ENCODE peak calls at places on chromosomes 12 and 14, in six cellular contexts. W is A549, C is aorta, B is DND-41, S is right cardiac atrium, J is colonic mucosa. D is an unnamed sample.
A peak's percentile ranks its signal among the peaks of the same experiment; 100 is the strongest.

GRCh38 chr14:72962829-72963312 is 36.6 kb downstream of the DCAF4 start:
- DNase-seq in W (peak; percentile 84), C (no peak), B (no peak), J (peak; percentile 47), S (no peak), D (no peak)

GRCh38 chr14:96001866-96002510 is 37.2 kb upstream of the C14orf132 start:
- DNase-seq in B (no peak), S (no peak), W (no peak), J (no peak), C (no peak), D (no peak)

GRCh38 chr12:45235087-45236025 is 19.5 kb downstream of the ANO6 start:
- DNase-seq in S (no peak), B (no peak), C (no peak), J (no peak), W (peak; percentile 45), D (no peak)

GRCh38 chr12:8609061-8609570 is 3.5 kb downstream of the AICDA start:
- DNase-seq in S (no peak), W (peak; percentile 47), J (no peak), B (no peak), C (no peak), D (no peak)

GRCh38 chr12:122244565-122245371 is 18.9 kb upstream of the DIABLO start:
- DNase-seq in B (no peak), C (no peak), J (no peak), W (no peak), S (no peak), D (no peak)

GRCh38 chr14:34912182-34912581 is 37.0 kb upstream of the BAZ1A start:
- DNase-seq in C (no peak), W (no peak), B (no peak), S (no peak), J (no peak), D (no peak)

GRCh38 chr12:5433840-5434646 is 2.1 kb downstream of the NTF3 start:
- DNase-seq in W (no peak), B (no peak), C (no peak), J (no peak), S (no peak), D (no peak)

GRCh38 chr12:12592930-12593329 is 18.7 kb upstream of the CREBL2 start:
- DNase-seq in W (peak; percentile 35), J (no peak), C (no peak), S (no peak), B (no peak), D (no peak)

GRCh38 chr14:68939893-68940613 is 39.0 kb downstream of the ACTN1 start:
- DNase-seq in C (peak; percentile 93), B (no peak), J (peak; percentile 75), S (peak; percentile 90), W (peak; percentile 82), D (no peak)

GRCh38 chr14:30874120-30874998 is at the start of gene COCH:
- DNase-seq in J (peak; percentile 20), S (peak; percentile 67), W (peak; percentile 74), C (peak; percentile 47), B (no peak), D (peak; percentile 16)

GRCh38 chr14:76467843-76468242 is 91.9 kb downstream of the ESRRB start:
- DNase-seq in C (no peak), J (no peak), S (no peak), B (no peak), W (no peak), D (no peak)

GRCh38 chr14:69685217-69685616 is 73.8 kb downstream of the SUSD6 start:
- DNase-seq in B (peak; percentile 9), C (no peak), S (no peak), J (no peak), W (no peak), D (no peak)

GRCh38 chr14:67529947-67530935 is 2.8 kb upstream of the PLEKHH1 start:
- DNase-seq in W (no peak), S (no peak), J (no peak), C (no peak), B (no peak), D (no peak)

GRCh38 chr14:88233915-88234314 is 89.2 kb downstream of the KCNK10 start:
- DNase-seq in S (no peak), J (peak; percentile 38), C (no peak), B (peak; percentile 24), W (no peak), D (no peak)

GRCh38 chr12:54060975-54061778 is 7.5 kb downstream of the HOXC4 start:
- DNase-seq in J (no peak), S (no peak), W (no peak), C (no peak), B (no peak), D (no peak)

GRCh38 chr14:26905219-26905618 is 307.4 kb upstream of the NOVA1 start:
- DNase-seq in C (no peak), S (no peak), B (no peak), W (no peak), J (no peak), D (no peak)

GRCh38 chr14:104423715-104424405 is 155.7 kb upstream of the C14orf180 start:
- DNase-seq in W (no peak), S (no peak), J (no peak), B (no peak), C (no peak), D (no peak)

GRCh38 chr12:39840422-39840821 is 220.8 kb upstream of the ABCD2 start:
- DNase-seq in C (no peak), B (no peak), S (no peak), J (no peak), W (no peak), D (no peak)

GRCh38 chr14:58964598-58964928 is 223.9 kb upstream of the DAAM1 start:
- DNase-seq in W (no peak), J (no peak), C (no peak), B (no peak), S (no peak), D (no peak)

GRCh38 chr14:49861581-49861922 is 9.0 kb upstream of the NEMF start:
- DNase-seq in C (peak; percentile 74), S (peak; percentile 77), B (peak; percentile 75), W (peak; percentile 52), J (peak; percentile 69), D (peak; percentile 67)

GRCh38 chr12:117045175-117045997 is 53.8 kb downstream of the TESC start:
- DNase-seq in W (no peak), C (no peak), J (no peak), S (peak; percentile 39), B (no peak), D (no peak)

GRCh38 chr14:31263485-31264133 is 56.0 kb upstream of the HECTD1 start:
- DNase-seq in J (no peak), S (no peak), C (peak; percentile 76), B (no peak), W (peak; percentile 57), D (no peak)

GRCh38 chr14:98707522-98707921 is 564.5 kb downstream of the BCL11B start:
- DNase-seq in W (no peak), J (no peak), B (no peak), C (no peak), S (no peak), D (no peak)

GRCh38 chr12:117629454-117629853 is 268.0 kb upstream of the NOS1 start:
- DNase-seq in C (no peak), W (no peak), B (no peak), J (no peak), S (no peak), D (no peak)

GRCh38 chr14:67517083-67517482 is 16.0 kb upstream of the PLEKHH1 start:
- DNase-seq in B (no peak), W (no peak), J (no peak), C (peak; percentile 46), S (peak; percentile 70), D (no peak)

GRCh38 chr14:85296466-85297210 is 233.3 kb upstream of the FLRT2 start:
- DNase-seq in B (no peak), C (no peak), W (no peak), J (no peak), S (no peak), D (no peak)

GRCh38 chr14:47040490-47040889 is 388.9 kb upstream of the RPL10L start:
- DNase-seq in C (no peak), W (no peak), S (no peak), J (no peak), B (no peak), D (no peak)

GRCh38 chr12:79206871-79207270 is 342.3 kb downstream of the SYT1 start:
- DNase-seq in W (no peak), S (no peak), J (no peak), C (no peak), B (no peak), D (no peak)

GRCh38 chr14:38202444-38203191 is 5.1 kb upstream of the SSTR1 start:
- DNase-seq in J (no peak), C (no peak), B (no peak), W (no peak), S (no peak), D (no peak)

GRCh38 chr14:101246894-101247853 is 314.1 kb upstream of the DIO3 start:
- DNase-seq in W (no peak), S (no peak), B (peak; percentile 2), J (peak; percentile 10), C (no peak), D (no peak)

GRCh38 chr14:53151867-53152626 is 1.1 kb downstream of the DDHD1 start:
- DNase-seq in W (peak; percentile 89), C (peak; percentile 78), B (peak; percentile 69), J (peak; percentile 59), S (peak; percentile 83), D (peak; percentile 70)

GRCh38 chr12:80776706-80777105 is 60.0 kb downstream of the MYF5 start:
- DNase-seq in S (no peak), B (no peak), J (no peak), W (no peak), C (no peak), D (no peak)
- H3K9me3 ChIP-seq in S (no peaks in the 10 kb centered on the region), B (no peaks in the 10 kb centered on the region), J (no peaks in the 10 kb centered on the region), W (peaks cover 13% of the 10 kb centered on the region), C (no peaks in the 10 kb centered on the region), D (no peaks in the 10 kb centered on the region)

DNA sequence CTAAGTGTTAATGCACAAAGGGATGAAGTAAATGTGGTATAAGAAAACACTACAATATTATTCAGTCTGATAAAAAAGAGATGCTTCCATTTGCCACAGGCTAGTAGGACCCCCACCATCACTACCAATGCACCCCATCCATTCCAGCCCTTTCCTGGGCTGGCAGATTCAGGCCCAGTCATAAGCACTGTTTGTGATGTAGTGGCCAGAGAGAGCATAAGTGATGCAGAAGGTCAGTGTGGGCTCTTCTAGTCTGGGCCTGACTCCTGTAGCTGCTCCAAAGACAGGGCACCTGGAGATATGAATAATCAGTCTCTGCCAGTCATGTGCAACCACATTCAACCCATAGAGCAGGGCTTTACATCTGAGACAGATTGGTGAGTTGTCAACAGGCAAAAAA is 1294.7 kb downstream of the TMEM121 start:
- DNase-seq in W (no peak), B (no peak), C (no peak), S (no peak), J (no peak), D (no peak)
- H3K9me3 ChIP-seq in W (no peaks in the 10 kb centered on the region), B (no peaks in the 10 kb centered on the region), C (no peaks in the 10 kb centered on the region), S (no peaks in the 10 kb centered on the region), J (no peaks in the 10 kb centered on the region), D (no peaks in the 10 kb centered on the region)

GRCh38 chr12:37720846-37721245 is 595.7 kb upstream of the ALG10B start:
- DNase-seq in C (no peak), J (no peak), S (no peak), B (no peak), W (no peak), D (no peak)
- H3K9me3 ChIP-seq in C (no peaks in the 10 kb centered on the region), J (no peaks in the 10 kb centered on the region), S (no peaks in the 10 kb centered on the region), B (peaks cover 12% of the 10 kb centered on the region), W (no peaks in the 10 kb centered on the region), D (no peaks in the 10 kb centered on the region)

DNA sequence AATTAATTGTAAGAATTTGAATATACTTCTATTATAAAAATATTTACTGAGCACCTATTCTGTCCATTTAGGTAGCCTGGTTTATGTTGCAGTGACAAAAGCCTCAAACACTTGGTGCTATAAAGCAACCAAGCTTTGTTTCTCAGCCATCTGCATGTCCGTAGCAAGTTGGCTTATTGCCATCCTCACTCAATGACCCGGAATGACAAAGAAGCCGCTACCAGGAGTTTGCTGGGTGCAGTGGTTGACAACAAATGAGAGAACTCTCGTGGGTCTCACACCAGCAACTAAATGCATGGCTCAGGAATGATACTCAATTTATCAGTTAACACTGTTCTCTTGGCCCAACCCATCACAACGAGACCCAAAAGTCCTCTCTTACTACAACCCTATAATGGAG is 553.1 kb downstream of the DIO2 start:
- DNase-seq in J (no peak), C (no peak), S (no peak), B (no peak), W (no peak), D (no peak)
- H3K9me3 ChIP-seq in J (no peaks in the 10 kb centered on the region), C (peaks cover 1% of the 10 kb centered on the region), S (no peaks in the 10 kb centered on the region), B (no peaks in the 10 kb centered on the region), W (no peaks in the 10 kb centered on the region), D (no peaks in the 10 kb centered on the region)